ENCODE peak calls at places on chromosomes 16 and 17, in nine cellular contexts. D is breast epithelium, F is transverse colon, Q is GM12891, B is sigmoid colon, I is K562, N is HepG2, L is GM23338, R is stomach. X is an unnamed sample.
A peak's percentile ranks its signal among the peaks of the same experiment; 100 is the strongest.

GRCh38 chr16:4358831-4359561 is 7.9 kb upstream of the PAM16 start:
- DNase-seq in B (peak; percentile 84), N (peak; percentile 53), I (peak; percentile 74), R (peak; percentile 76), L (peak; percentile 88), Q (peak; percentile 80), D (peak; percentile 70), F (peak; percentile 59), X (peak; percentile 99)

GRCh38 chr17:13843862-13844640 is 225.3 kb upstream of the COX10 start:
- DNase-seq in B (no peak), D (no peak), N (no peak), F (no peak), Q (no peak), I (no peak), L (no peak), R (no peak), X (no peak)

GRCh38 chr16:79839450-79839849 is 238.9 kb upstream of the MAF start:
- DNase-seq in B (no peak), Q (no peak), R (no peak), F (no peak), D (no peak), L (no peak), N (no peak), I (no peak), X (no peak)

GRCh38 chr17:54891176-54891821 is 9.4 kb upstream of the TOM1L1 start:
- DNase-seq in R (no peak), F (no peak), B (no peak), L (peak; percentile 90), D (no peak), N (peak; percentile 61), I (peak; percentile 77), Q (peak; percentile 12), X (no peak)

GRCh38 chr16:4894276-4895150 is 42.4 kb downstream of the PPL start:
- DNase-seq in F (no peak), Q (no peak), N (no peak), L (peak; percentile 29), I (peak; percentile 24), R (no peak), D (no peak), B (no peak), X (no peak)

GRCh38 chr17:49638818-49639217 is 39.1 kb downstream of the SPOP start:
- DNase-seq in F (no peak), B (no peak), Q (no peak), L (no peak), D (no peak), I (no peak), R (no peak), N (no peak), X (no peak)

GRCh38 chr16:79864781-79865391 is 264.3 kb upstream of the MAF start:
- DNase-seq in N (no peak), D (no peak), L (no peak), I (no peak), Q (no peak), F (no peak), R (no peak), B (no peak), X (no peak)

GRCh38 chr16:88967800-88968588 is 9.0 kb downstream of the CBFA2T3 start:
- DNase-seq in D (no peak), N (no peak), I (no peak), Q (peak; percentile 79), L (no peak), B (no peak), F (peak; percentile 82), R (no peak), X (no peak)

GRCh38 chr16:86924537-86924936 is 346.2 kb downstream of the FOXL1 start:
- DNase-seq in B (no peak), N (no peak), R (no peak), D (no peak), F (no peak), Q (no peak), L (no peak), I (no peak), X (no peak)

GRCh38 chr16:17380613-17381012 is 90.1 kb downstream of the XYLT1 start:
- DNase-seq in D (no peak), L (no peak), Q (no peak), R (no peak), F (no peak), N (no peak), I (no peak), B (no peak), X (no peak)

GRCh38 chr17:7988750-7989178 is 13.7 kb upstream of the GUCY2D start:
- DNase-seq in R (no peak), B (peak; percentile 58), F (peak; percentile 26), N (peak; percentile 76), D (no peak), Q (peak; percentile 48), I (peak; percentile 82), L (peak; percentile 79), X (no peak)

GRCh38 chr17:69512946-69513345 is 98.4 kb downstream of the MAP2K6 start:
- DNase-seq in R (no peak), F (no peak), I (no peak), Q (no peak), D (no peak), B (no peak), N (no peak), L (no peak), X (no peak)

GRCh38 chr16:19850131-19850817 is 34.4 kb downstream of the GPRC5B start:
- DNase-seq in N (no peak), F (no peak), I (no peak), R (no peak), Q (no peak), D (no peak), L (no peak), B (peak; percentile 13), X (no peak)

GRCh38 chr16:51544850-51545467 is 393.9 kb upstream of the SALL1 start:
- DNase-seq in R (no peak), D (no peak), L (peak; percentile 61), Q (no peak), F (no peak), I (no peak), B (no peak), N (no peak), X (no peak)

GRCh38 chr17:50531428-50532025 is 1.0 kb upstream of the EPN3 start:
- DNase-seq in N (no peak), F (no peak), R (no peak), L (no peak), Q (no peak), B (no peak), I (no peak), D (no peak), X (no peak)

GRCh38 chr17:19302791-19303233 is 59.7 kb downstream of the B9D1 start:
- DNase-seq in R (no peak), D (no peak), F (no peak), Q (no peak), I (no peak), N (no peak), L (no peak), B (peak; percentile 68), X (no peak)

DNA sequence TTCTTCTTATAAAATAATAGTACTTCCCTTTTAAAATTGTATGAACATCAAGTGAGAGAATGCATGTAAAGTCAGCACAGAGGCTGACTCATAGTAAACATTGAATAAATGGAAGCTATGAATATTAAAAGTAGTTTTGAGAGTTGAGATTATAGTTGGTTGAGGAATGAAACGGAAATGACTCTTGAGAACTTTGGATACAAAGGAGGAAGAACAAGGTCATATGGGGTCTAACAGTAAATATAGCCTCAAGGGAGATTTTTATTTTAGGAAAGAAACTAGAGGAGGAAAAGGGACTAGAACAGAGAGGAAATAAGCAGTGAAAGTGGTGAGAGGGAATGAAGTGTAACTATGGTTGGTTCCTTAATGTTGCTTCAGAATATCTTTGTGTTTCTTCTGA is 165.0 kb downstream of the CHD9 start:
- DNase-seq in I (no peak), F (no peak), R (no peak), B (no peak), D (no peak), Q (no peak), N (no peak), L (no peak), X (no peak)
- TF ChIP-seq POLR2AphosphoS5 in I (no peak), F (no peak), R (no peak), B (no peak), D (no peak), Q (no peak), N (no peak), L (no peak), X (no peak)

DNA sequence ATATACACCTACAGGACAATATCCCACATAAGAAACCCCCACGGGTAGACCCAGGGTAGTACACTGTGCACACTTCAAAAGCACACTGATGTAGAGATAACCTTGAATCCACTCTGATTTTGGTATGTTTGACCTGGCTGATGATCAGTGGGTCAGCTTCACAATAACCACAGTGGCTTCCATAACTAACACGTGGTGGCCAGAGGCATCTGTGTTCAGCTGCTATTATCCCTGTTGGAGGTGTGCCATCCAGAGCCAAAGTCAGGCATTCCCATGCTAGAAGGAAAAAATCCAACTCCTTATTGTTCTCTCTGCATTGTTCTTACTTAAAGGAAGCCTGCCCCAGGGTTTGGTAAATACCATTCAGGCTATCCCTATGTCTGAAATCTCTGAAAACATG is 127.4 kb upstream of the MON1B start:
- DNase-seq in D (no peak), I (no peak), F (no peak), Q (no peak), B (no peak), L (no peak), N (no peak), R (no peak), X (no peak)
- TF ChIP-seq POLR2AphosphoS5 in D (no peak), I (no peak), F (no peak), Q (no peak), B (no peak), L (no peak), N (no peak), R (no peak), X (no peak)

GRCh38 chr16:70687671-70688265 is 1.9 kb upstream of the MTSS2 start:
- DNase-seq in R (no peak), D (no peak), B (no peak), Q (no peak), F (no peak), N (no peak), L (no peak), I (no peak), X (no peak)

GRCh38 chr16:70687172-70687531 is 1.3 kb upstream of the MTSS2 start:
- DNase-seq in R (no peak), F (no peak), N (no peak), D (no peak), I (peak; percentile 44), B (no peak), L (no peak), Q (no peak), X (no peak)

GRCh38 chr16:70686376-70687171 is 721 bp upstream of the MTSS2 start:
- DNase-seq in D (no peak), F (no peak), N (no peak), B (no peak), I (no peak), R (no peak), Q (no peak), L (no peak), X (no peak)

GRCh38 chr16:70689035-70689969 is 3.4 kb upstream of the MTSS2 start:
- DNase-seq in L (no peak), F (peak; percentile 58), Q (no peak), R (peak; percentile 86), N (peak; percentile 87), D (no peak), I (no peak), B (peak; percentile 92), X (no peak)

GRCh38 chr16:70688266-70688742 is 2.5 kb upstream of the MTSS2 start:
- DNase-seq in R (peak; percentile 57), F (peak; percentile 57), B (peak; percentile 92), L (peak; percentile 60), Q (no peak), N (no peak), D (no peak), I (no peak), X (no peak)
- TF ChIP-seq POLR2AphosphoS5 in R (peak; percentile 66), F (peak; percentile 45), B (peak; percentile 70), L (no peak), Q (no peak), N (no peak), D (no peak), I (no peak), X (no peak)

GRCh38 chr16:85173077-85173980 is 61.1 kb upstream of the CIBAR2 start:
- DNase-seq in N (no peak), F (no peak), L (no peak), B (no peak), Q (no peak), I (peak; percentile 86), R (no peak), D (no peak), X (no peak)
- TF ChIP-seq POLR2AphosphoS5 in N (no peak), F (no peak), L (no peak), B (no peak), Q (no peak), I (no peak), R (no peak), D (no peak), X (no peak)

X was measured in H1.